ENCODE peak calls at places on chromosome 4, in four cellular contexts. X is lower lobe of right lung; W is tibial artery; O is CD8-positive, alpha-beta T cell. A is an unnamed sample. For H3K4me1, the result is how much of the 10 kb centered on the place peaks cover.

GRCh38 chr4:96035727-96036126 is 195.8 kb downstream of the PDHA2 start:
- DNase-seq in X (no peak), O (no peak), W (no peak), A (no peak)

GRCh38 chr4:38313999-38314561 is 349.9 kb upstream of the KLF3 start:
- DNase-seq in O (no peak), W (no peak), X (no peak), A (no peak)

GRCh38 chr4:99221980-99222379 is 2.9 kb upstream of the ADH6 start:
- DNase-seq in W (no peak), O (no peak), X (no peak), A (no peak)

GRCh38 chr4:173013232-173013932 is 155.2 kb upstream of the GALNT7 start:
- DNase-seq in O (peak), W (no peak), X (no peak), A (peak)

GRCh38 chr4:304987-305680 is at the start of gene ZNF732:
- DNase-seq in O (no peak), X (no peak), W (no peak), A (no peak)

GRCh38 chr4:158163941-158164665 is 8.7 kb downstream of the GASK1B start:
- DNase-seq in X (no peak), W (no peak), O (no peak), A (no peak)

GRCh38 chr4:104064650-104065577 is 345.1 kb upstream of the TACR3 start:
- DNase-seq in O (no peak), W (no peak), X (peak), A (no peak)

GRCh38 chr4:21577066-21577465 is 371.5 kb downstream of the KCNIP4 start:
- DNase-seq in X (no peak), W (no peak), O (no peak), A (no peak)

GRCh38 chr4:156190606-156191005 is 236.9 kb upstream of the CTSO start:
- DNase-seq in W (no peak), O (no peak), X (no peak), A (no peak)

GRCh38 chr4:10180927-10181744 is 64.5 kb upstream of the WDR1 start:
- DNase-seq in X (no peak), W (no peak), O (no peak), A (no peak)

GRCh38 chr4:145285928-145286327 is 105.5 kb upstream of the OTUD4 start:
- DNase-seq in W (no peak), O (no peak), X (no peak), A (no peak)

GRCh38 chr4:13529130-13529919 is 15.0 kb downstream of the NKX3-2 start:
- DNase-seq in O (no peak), X (no peak), W (no peak), A (no peak)

GRCh38 chr4:98632258-98632657 is 26.2 kb downstream of the TSPAN5 start:
- DNase-seq in X (no peak), O (no peak), W (no peak), A (no peak)

GRCh38 chr4:13541720-13542576 is 2.4 kb downstream of the NKX3-2 start:
- DNase-seq in O (no peak), X (no peak), W (no peak), A (no peak)

GRCh38 chr4:1410491-1411325 is 4.5 kb upstream of the NKX1-1 start:
- DNase-seq in X (peak), W (peak), O (peak), A (peak)

GRCh38 chr4:26191353-26191752 is 129.5 kb upstream of the RBPJ start:
- DNase-seq in O (no peak), W (no peak), X (no peak), A (no peak)

GRCh38 chr4:48329193-48329592 is 12.1 kb upstream of the SLAIN2 start:
- DNase-seq in X (no peak), W (no peak), O (no peak), A (no peak)
- H3K4me3 ChIP-seq in X (no peak), W (no peak), O (no peak), A (no peak)

GRCh38 chr4:169150806-169151205 is 120.0 kb downstream of the SH3RF1 start:
- DNase-seq in O (no peak), X (no peak), W (no peak), A (no peak)

GRCh38 chr4:169153451-169153850 is 117.3 kb downstream of the SH3RF1 start:
- DNase-seq in W (no peak), X (no peak), O (no peak), A (no peak)

GRCh38 chr4:169152899-169153298 is 117.9 kb downstream of the SH3RF1 start:
- DNase-seq in X (no peak), O (no peak), W (no peak), A (no peak)

GRCh38 chr4:169152104-169152503 is 118.7 kb downstream of the SH3RF1 start:
- DNase-seq in W (no peak), O (no peak), X (no peak), A (no peak)

GRCh38 chr4:169151671-169152070 is 119.1 kb downstream of the SH3RF1 start:
- DNase-seq in W (no peak), O (no peak), X (no peak), A (no peak)
- H3K4me1 ChIP-seq in W (under half), O (under half), X (under half), A (under half)

GRCh38 chr4:153142700-153143438 is 61.4 kb upstream of the TRIM2 start:
- DNase-seq in O (peak), W (peak), X (peak), A (peak)
- H3K4me3 ChIP-seq in O (no peak), W (peak), X (peak), A (no peak)

DNA sequence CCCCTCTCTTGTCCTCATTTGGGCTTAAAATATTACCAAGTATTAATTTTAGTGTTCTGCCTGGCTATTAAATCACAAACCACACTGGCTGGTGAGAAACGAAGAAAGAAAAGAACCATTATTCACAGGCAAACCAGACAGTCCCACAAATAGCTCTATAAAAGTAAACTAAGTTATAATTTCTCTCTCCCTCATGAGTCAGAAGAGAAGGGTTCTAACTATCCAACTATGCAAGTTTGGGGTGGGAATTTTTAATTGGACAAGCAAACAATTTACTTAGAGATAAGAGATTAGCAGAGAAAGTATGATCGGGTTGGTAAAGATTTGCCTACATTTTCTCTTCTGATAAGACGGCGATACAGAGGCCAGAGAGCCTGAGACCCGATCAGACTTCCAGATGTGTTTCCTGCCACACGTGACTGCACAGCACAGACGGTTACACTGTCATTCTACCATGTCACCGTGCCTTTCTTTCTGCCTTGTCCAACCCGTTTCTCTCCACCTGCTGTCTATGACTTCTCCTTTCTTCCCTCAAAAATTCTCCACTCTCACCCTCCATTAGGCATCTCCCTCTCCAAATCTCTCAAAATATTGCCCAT is 52.3 kb downstream of the MEPE start:
- DNase-seq in W (no peak), O (no peak), X (no peak), A (no peak)
- H3K4me1 ChIP-seq in W (under half), O (under half), X (under half), A (under half)

GRCh38 chr4:40710484-40711269 is 39.1 kb upstream of the NSUN7 start:
- DNase-seq in X (no peak), O (no peak), W (no peak), A (no peak)
- H3K4me3 ChIP-seq in X (peak), O (no peak), W (no peak), A (no peak)

DNA sequence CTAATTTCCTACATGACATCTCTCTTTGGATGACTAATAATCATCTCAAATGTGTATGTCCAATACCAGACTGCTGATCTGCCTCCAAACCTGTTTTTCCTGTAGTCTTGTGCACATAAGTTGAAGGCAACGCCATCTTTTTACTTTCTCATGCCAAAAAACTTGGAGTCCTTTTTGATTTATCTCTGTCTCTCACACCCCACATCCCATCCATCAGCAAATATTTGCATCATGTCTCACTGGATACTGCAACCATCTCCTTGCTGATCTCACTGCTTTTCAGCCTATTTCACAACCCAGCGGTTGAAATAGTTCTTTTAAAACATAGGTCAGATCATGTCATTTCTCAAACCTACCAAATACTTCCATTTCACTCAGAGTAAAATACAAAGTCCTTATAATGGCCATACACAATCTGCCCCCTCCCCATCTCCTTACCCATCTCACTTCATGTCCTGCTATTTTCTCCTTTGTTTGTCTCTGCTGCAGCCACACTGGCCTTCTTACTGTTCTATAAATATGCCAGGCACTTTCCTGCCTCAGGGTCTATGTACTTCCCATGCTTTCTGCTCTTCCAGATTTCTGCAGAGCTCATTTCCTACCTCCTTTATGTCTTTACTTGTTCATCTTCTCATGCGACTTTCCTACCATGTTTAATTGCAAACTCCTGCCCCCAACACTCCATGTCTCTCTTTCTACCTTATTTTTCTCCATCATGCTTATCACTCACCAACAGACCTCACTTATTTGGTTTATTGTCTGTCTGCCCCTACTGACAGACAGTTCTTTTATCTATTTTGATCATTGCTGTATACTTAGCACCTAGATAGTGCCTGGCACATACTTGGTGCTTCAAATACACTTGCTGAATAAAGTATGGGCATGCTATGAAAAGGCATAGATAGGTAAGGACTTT is 98.8 kb downstream of the ANXA3 start:
- DNase-seq in X (no peak), W (no peak), O (no peak), A (no peak)
- H3K4me1 ChIP-seq in X (half or more), W (under half), O (under half), A (under half)

GRCh38 chr4:178955614-178956013 is 1513.4 kb upstream of the AGA start:
- DNase-seq in O (no peak), X (no peak), W (no peak), A (no peak)
- H3K4me3 ChIP-seq in O (no peak), X (no peak), W (no peak), A (no peak)